ENCODE peak calls at places on chromosomes 3 and 15, in four cellular contexts. E is kidney, T is activated B cell treated with CpG ODN at 0.5 μM for 24 hours, Z is psoas muscle. I is an unnamed sample.
A peak's percentile ranks its signal among the peaks of the same experiment; 100 is the strongest.

GRCh38 chr3:100627491-100627890 is 18.1 kb downstream of the ADGRG7 start:
- DNase-seq in Z (no peak), T (no peak), E (no peak), I (no peak)

GRCh38 chr3:45968706-45969105 is 25.4 kb downstream of the CXCR6 start:
- DNase-seq in Z (no peak), E (no peak), T (no peak), I (no peak)

GRCh38 chr15:42060477-42060763 is 33.9 kb downstream of the PLA2G4D start:
- DNase-seq in E (no peak), T (no peak), Z (no peak), I (no peak)

GRCh38 chr15:71581406-71581930 is 228.9 kb upstream of the NR2E3 start:
- DNase-seq in T (no peak), Z (no peak), E (no peak), I (no peak)

GRCh38 chr15:35444557-35445204 is 101.3 kb downstream of the DPH6 start:
- DNase-seq in E (no peak), T (no peak), Z (no peak), I (no peak)

GRCh38 chr15:65945616-65946015 is 76.3 kb downstream of the RAB11A start:
- DNase-seq in Z (no peak), E (no peak), T (no peak), I (no peak)

GRCh38 chr3:13718000-13718399 is 161.9 kb downstream of the WNT7A start:
- DNase-seq in T (no peak), Z (no peak), E (peak; percentile 20), I (no peak)

GRCh38 chr3:106609666-106610301 is 741.0 kb upstream of the CBLB start:
- DNase-seq in E (no peak), Z (no peak), T (no peak), I (no peak)

GRCh38 chr15:29821416-29822099 is 710 bp downstream of the TJP1 start:
- DNase-seq in Z (peak; percentile 65), E (peak; percentile 93), T (no peak), I (peak; percentile 82)

GRCh38 chr15:96388673-96389072 is 58.2 kb downstream of the NR2F2 start:
- DNase-seq in E (no peak), T (no peak), Z (no peak), I (no peak)

GRCh38 chr3:141368062-141368924 is at the start of gene ZBTB38:
- DNase-seq in T (no peak), E (peak; percentile 98), Z (peak; percentile 93), I (peak; percentile 76)

GRCh38 chr15:98859149-98859548 is 148.4 kb downstream of the PGPEP1L start:
- DNase-seq in Z (no peak), E (no peak), T (no peak), I (no peak)

GRCh38 chr3:32890420-32891276 is 60.8 kb upstream of the CCR4 start:
- DNase-seq in E (no peak), Z (no peak), T (no peak), I (no peak)

DNA sequence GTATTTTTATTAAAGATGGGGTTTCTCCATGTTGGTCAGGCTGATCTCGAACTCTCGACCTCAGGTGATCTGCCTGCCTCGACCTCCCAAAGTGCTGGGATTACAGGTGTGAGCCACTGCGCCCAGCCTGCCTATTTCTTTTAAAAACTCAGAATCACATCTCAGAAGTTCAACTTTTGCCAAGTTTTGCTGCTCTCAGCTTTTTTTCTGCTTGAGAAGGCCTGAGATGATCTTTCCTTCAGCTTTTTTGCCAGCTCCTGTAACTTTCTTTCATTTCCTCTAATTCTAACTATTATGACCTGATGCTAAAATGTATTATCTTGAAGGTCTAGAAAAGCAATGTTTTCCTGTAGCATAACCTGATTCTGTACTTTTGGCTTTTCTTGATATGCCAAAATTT is 9.6 kb upstream of the EHHADH start:
- DNase-seq in E (no peak), Z (no peak), T (no peak), I (no peak)
- TF ChIP-seq CTCF in E (no peak), Z (no peak), T (no peak), I (no peak)

GRCh38 chr15:100869151-100869999 is 10.3 kb upstream of the ALDH1A3 start:
- DNase-seq in Z (no peak), E (no peak), T (no peak), I (no peak)
- TF ChIP-seq CTCF in Z (no peak), E (no peak), T (no peak), I (peak; percentile 72)

GRCh38 chr3:15924914-15925313 is 127.1 kb upstream of the ANKRD28 start:
- DNase-seq in T (no peak), E (no peak), Z (no peak), I (no peak)

GRCh38 chr3:15918988-15919387 is 121.2 kb upstream of the ANKRD28 start:
- DNase-seq in Z (no peak), T (no peak), E (no peak), I (no peak)

GRCh38 chr3:15923640-15924405 is 126.0 kb upstream of the ANKRD28 start:
- DNase-seq in E (no peak), Z (no peak), T (no peak), I (no peak)

DNA sequence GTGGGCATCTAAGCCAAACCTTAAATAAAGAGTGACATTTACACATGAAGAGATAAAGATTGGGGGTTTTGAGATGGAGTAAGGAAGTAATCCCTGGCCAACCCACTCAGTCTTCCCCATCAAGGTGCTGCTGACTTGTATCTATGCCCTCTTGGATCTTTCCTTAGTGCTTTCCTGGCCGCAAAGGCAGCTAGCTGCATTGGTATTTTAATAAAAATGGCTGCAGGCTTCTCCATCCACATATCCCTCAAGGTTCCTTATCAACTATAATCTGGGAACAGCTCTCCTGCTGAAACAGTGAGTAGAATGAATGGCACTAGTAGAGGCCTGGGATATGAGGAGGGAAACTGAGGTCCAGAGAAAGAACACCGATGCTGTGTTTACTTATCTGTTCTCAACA is 122.2 kb upstream of the ANKRD28 start:
- DNase-seq in T (no peak), Z (no peak), E (no peak), I (no peak)
- TF ChIP-seq CTCF in T (no peak), Z (no peak), E (no peak), I (no peak)

GRCh38 chr3:22729981-22730380 is 473.1 kb upstream of the UBE2E2 start:
- DNase-seq in Z (no peak), E (no peak), T (no peak), I (no peak)
- TF ChIP-seq CTCF in Z (no peak), E (peak; percentile 16), T (no peak), I (peak; percentile 64)

DNA sequence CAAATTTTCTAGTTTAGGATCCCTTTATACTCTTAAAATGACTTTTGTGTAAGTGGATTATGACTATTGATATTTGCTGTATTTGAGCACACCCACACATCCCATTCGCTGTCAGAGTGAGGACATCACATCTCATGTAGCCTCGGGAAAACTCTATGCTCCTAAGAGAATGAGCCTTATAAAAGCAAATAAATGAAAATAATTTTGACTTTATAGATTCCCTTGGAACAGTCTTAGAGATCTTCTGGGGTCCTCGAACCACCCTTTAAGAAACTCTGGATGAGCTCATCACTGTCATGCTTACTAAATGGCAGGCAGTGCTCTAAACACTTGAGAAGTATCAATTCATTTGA is 16.1 kb upstream of the EXOG start:
- DNase-seq in E (no peak), Z (no peak), T (no peak), I (no peak)
- TF ChIP-seq CTCF in E (no peak), Z (no peak), T (peak; percentile 1), I (peak; percentile 39)

DNA sequence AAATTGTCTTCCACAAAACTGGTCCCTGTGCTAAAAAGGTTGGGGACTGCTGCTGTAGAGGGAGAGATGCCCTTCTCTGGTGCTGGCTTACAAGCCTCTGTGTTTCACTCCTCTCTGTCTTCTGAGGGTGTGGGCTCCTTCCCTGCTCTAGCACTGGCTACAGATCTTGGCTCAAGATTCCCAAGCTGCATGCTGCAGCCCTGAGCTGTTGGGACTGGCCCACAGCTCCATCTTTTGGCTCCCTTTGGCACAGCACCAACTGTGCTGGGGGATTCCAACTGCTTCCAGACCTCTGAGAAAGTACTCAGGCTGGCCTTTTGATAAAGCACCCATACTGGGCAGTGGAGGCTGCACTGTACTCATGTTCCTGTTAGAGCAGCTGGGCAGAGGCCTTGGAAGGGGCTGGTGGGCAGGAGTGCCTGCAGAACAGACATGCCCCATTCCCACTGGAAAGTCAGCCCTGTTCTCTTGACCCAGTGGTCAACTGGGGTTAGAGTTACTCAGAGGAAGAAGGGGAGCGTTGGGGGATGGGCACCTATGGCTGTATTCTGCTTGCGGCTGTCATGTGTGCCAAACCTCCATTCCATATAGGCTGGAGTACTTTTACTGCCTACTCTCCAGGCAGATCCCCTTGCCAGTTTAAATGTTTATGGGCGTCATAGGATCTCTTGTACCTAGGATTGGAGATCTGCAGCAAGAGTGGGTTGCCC is 55.7 kb downstream of the GALK2 start:
- DNase-seq in T (no peak), E (no peak), Z (no peak), I (no peak)
- TF ChIP-seq CTCF in T (no peak), E (peak; percentile 28), Z (no peak), I (peak; percentile 64)

DNA sequence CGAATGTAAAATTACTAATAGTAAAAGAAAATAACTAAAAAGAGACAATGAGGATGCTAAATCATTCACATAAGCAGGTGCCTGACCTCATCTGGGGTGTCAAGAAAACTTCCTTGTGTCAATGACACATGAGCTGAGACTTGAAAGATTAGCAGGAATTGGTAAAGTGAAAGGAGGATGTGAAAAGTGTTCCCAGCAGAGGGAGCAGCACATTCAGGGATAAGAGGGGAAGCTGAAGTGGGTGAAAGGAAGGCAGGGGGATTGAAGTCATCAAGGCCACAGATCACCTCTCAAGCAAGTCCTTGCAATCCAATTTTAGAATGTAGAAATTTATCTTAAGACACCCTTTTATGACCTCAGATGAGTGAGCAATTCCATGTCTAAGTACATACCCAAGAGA is 60.2 kb upstream of the ACP3 start:
- DNase-seq in Z (no peak), E (no peak), T (no peak), I (no peak)
- TF ChIP-seq CTCF in Z (peak; percentile 13), E (peak; percentile 21), T (no peak), I (peak; percentile 66)

GRCh38 chr15:80475572-80475971 is 71.4 kb downstream of the ARNT2 start:
- DNase-seq in T (no peak), E (no peak), Z (no peak), I (no peak)
- TF ChIP-seq CTCF in T (no peak), E (no peak), Z (peak; percentile 25), I (peak; percentile 61)

I was measured in type B pancreatic cell.